ENCODE peak calls at places on chromosomes 7 and 10, in five cellular contexts. U, I, A, X and W are unnamed samples.

GRCh38 chr10:46223626-46224413 is 63.0 kb upstream of the ANTXRL start:
- DNase-seq in A (no peak), U (no peak), X (no peak), I (no peak), W (no peak)

GRCh38 chr7:105006367-105007139 is 7.5 kb upstream of the KMT2E start:
- DNase-seq in U (no peak), X (no peak), A (no peak), I (peak), W (no peak)

GRCh38 chr7:22356010-22356854 is 722 bp downstream of the RAPGEF5 start:
- DNase-seq in X (no peak), A (peak), I (no peak), U (no peak), W (no peak)

GRCh38 chr7:152624218-152624617 is 51.7 kb downstream of the XRCC2 start:
- DNase-seq in I (no peak), A (no peak), X (no peak), U (no peak), W (no peak)

GRCh38 chr10:131644864-131645658 is 255.7 kb upstream of the PPP2R2D start:
- DNase-seq in I (no peak), A (no peak), U (no peak), X (no peak), W (no peak)

GRCh38 chr7:28052933-28053332 is 127.7 kb downstream of the JAZF1 start:
- DNase-seq in U (no peak), I (no peak), X (no peak), A (no peak), W (no peak)

GRCh38 chr10:28951484-28951883 is 274.2 kb downstream of the BAMBI start:
- DNase-seq in U (peak), I (no peak), A (no peak), X (no peak), W (no peak)

GRCh38 chr10:8543361-8544056 is 489.0 kb downstream of the GATA3 start:
- DNase-seq in U (no peak), A (no peak), X (no peak), I (no peak), W (no peak)

GRCh38 chr10:88471909-88472308 is 111.2 kb downstream of the RNLS start:
- DNase-seq in X (peak), U (no peak), A (no peak), I (no peak), W (no peak)

GRCh38 chr10:5381187-5381586 is 16.4 kb downstream of the UCN3 start:
- DNase-seq in U (no peak), A (no peak), X (no peak), I (no peak), W (no peak)

GRCh38 chr10:79207726-79208125 is 139.0 kb downstream of the ZMIZ1 start:
- DNase-seq in X (no peak), A (no peak), U (no peak), I (no peak), W (no peak)

GRCh38 chr10:95482501-95483248 is 78.5 kb downstream of the SORBS1 start:
- DNase-seq in I (no peak), X (no peak), A (no peak), U (no peak), W (no peak)

GRCh38 chr10:80137926-80138325 is 5.4 kb downstream of the PLAC9 start:
- DNase-seq in I (no peak), A (no peak), U (no peak), X (no peak), W (no peak)

GRCh38 chr7:95066736-95067530 is 159.5 kb downstream of the PPP1R9A start:
- DNase-seq in X (no peak), I (no peak), U (no peak), A (peak), W (peak)

GRCh38 chr10:60490013-60490412 is 100.3 kb upstream of the ANK3 start:
- DNase-seq in I (no peak), X (no peak), U (no peak), A (no peak), W (no peak)

GRCh38 chr7:29160080-29160479 is 13.7 kb upstream of the CPVL start:
- DNase-seq in A (no peak), U (no peak), X (no peak), I (no peak), W (no peak)

GRCh38 chr7:138987686-138988085 is 6.5 kb upstream of the KIAA1549 start:
- DNase-seq in A (no peak), X (no peak), I (no peak), U (no peak), W (no peak)

GRCh38 chr7:35908305-35909223 is 107.7 kb downstream of the SEPTIN7 start:
- DNase-seq in A (no peak), X (no peak), I (no peak), U (no peak), W (no peak)

GRCh38 chr10:50326757-50327701 is 75.7 kb upstream of the ASAH2 start:
- DNase-seq in X (no peak), U (no peak), I (peak), A (no peak), W (no peak)

GRCh38 chr10:50516161-50516560 is 107.6 kb downstream of the SGMS1 start:
- DNase-seq in X (no peak), U (no peak), I (no peak), A (no peak), W (no peak)

GRCh38 chr10:132130286-132131265 is 56.2 kb upstream of the DPYSL4 start:
- DNase-seq in X (no peak), U (no peak), I (no peak), A (no peak), W (no peak)

GRCh38 chr7:142872106-142872675 is 13.4 kb downstream of the TRPV6 start:
- DNase-seq in A (no peak), X (no peak), U (no peak), I (no peak), W (no peak)

GRCh38 chr10:48633381-48634197 is 28.7 kb upstream of the ARHGAP22 start:
- DNase-seq in X (no peak), I (no peak), U (no peak), A (no peak), W (no peak)

GRCh38 chr7:128217030-128217805 is 23.9 kb upstream of the LEP start:
- DNase-seq in X (no peak), A (no peak), U (no peak), I (peak), W (peak)
- TF ChIP-seq CHD2 in X (no peak), A (no peak), U (no peak), I (no peak), W (no peak)

DNA sequence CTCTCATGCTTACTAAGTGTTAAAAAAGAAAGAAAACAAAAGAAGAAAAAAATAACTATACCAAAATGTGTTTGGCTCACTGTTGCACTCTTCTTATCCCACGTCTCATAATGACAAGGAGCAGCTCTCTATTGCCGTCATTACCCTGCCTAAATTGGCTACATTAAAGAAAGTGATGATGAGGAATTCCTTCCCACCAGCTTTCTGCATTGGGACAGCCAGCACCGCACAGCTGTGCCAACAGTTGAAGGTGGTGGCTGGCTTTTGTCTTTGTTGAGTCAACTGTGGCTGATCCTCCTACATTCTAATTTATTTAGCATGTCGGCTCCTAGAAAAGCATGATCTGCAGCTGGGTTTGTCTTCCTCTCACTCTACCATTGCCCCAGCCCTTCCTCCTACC is 751.8 kb downstream of the KCNMA1 start:
- DNase-seq in I (no peak), U (no peak), A (no peak), X (no peak), W (no peak)
- TF ChIP-seq EP300 in I (no peak), U (no peak), A (no peak), X (no peak), W (no peak)

DNA sequence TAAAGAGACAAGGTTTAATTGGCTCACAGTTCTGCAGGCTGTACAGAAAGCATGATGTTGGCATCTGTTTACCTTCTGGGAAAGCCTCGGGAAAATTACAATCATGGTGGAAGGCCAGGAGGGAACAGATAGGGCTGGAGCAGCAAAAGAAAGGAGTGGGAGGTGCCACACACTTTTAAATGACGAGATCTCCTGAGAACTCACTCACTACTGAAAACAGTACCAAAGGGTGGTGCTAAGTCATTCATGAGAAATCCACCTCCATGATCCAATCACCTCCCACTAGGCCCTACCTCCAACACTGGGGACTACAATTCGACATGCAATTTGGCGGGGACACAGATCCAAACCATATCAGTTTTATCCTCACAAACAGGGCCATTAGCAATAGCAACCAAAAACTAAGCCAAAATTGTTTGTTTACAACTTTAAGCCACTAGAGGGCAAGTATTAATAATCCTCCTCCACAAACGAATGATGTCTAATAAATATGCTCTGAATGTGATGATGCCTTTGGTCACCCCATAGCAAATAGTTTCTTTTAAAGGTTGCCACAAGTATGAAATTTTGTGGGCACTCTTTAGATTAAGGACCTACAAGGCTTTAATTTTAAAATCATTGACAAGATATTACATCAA is 129.2 kb upstream of the NRBF2 start:
- DNase-seq in U (no peak), I (no peak), X (no peak), A (no peak), W (no peak)
- TF ChIP-seq CEBPB in U (no peak), I (no peak), X (no peak), A (no peak), W (no peak)

GRCh38 chr7:129611246-129612111 is at the start of gene NRF1:
- DNase-seq in I (peak), U (peak), X (no peak), A (peak), W (peak)

GRCh38 chr7:129613016-129613337 is 1.5 kb downstream of the NRF1 start:
- DNase-seq in I (no peak), U (no peak), A (no peak), X (no peak), W (no peak)

GRCh38 chr7:129609666-129610065 is 1.9 kb upstream of the NRF1 start:
- DNase-seq in X (no peak), I (no peak), A (no peak), U (no peak), W (no peak)

GRCh38 chr7:129612112-129613015 is 844 bp downstream of the NRF1 start:
- DNase-seq in U (no peak), I (peak), X (no peak), A (no peak), W (peak)

DNA sequence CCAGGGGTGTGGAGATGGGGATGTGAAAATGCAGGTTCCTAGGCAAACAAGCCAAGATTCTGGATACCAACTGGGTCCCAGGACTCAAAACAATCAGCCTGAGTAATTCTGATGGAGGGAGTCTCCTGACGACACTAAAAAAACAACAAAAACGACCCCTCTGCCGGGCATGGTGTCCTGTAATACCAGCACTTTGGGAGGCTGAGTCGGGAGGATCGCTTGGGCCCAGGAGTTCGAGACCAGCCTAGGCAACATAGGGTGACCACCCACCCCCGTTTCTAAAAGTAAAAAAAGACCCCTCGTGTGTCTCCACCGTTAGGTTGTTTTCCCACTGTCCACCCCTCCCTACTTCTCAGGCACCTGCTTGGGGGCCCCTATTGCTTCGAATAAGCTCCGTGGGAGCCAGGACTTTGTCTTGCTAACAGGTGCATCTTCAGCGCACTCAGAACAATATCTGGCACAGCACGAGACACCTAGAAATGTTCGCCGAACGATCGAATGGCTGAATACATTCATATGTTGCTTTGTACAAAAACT is 743 bp upstream of the NRF1 start:
- DNase-seq in U (no peak), I (peak), X (no peak), A (no peak), W (no peak)
- TF ChIP-seq CHD2 in U (no peak), I (no peak), X (no peak), A (no peak), W (no peak)

DNA sequence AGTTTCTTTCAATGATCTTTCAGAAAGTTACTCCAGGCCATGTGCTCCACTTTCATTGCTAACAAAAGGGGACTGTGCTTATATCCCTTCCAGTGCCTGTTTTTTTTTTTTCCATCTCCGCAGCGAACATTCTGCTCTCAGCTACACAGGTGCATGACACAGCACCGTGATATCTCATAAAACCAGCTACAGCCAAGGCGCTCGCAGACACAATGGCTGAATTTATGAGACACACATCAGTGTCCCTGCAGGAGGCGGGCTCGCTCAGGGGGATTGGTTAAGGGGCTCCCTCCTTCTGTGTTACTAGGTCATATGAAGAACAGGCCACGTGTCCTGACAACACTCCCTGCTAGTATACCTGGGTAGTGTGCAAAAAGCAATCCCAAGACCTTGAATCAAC is 245.5 kb downstream of the SKAP2 start:
- DNase-seq in U (no peak), I (peak), X (no peak), A (no peak), W (no peak)
- TF ChIP-seq EP300 in U (no peak), I (peak), X (no peak), A (no peak), W (no peak)

DNA sequence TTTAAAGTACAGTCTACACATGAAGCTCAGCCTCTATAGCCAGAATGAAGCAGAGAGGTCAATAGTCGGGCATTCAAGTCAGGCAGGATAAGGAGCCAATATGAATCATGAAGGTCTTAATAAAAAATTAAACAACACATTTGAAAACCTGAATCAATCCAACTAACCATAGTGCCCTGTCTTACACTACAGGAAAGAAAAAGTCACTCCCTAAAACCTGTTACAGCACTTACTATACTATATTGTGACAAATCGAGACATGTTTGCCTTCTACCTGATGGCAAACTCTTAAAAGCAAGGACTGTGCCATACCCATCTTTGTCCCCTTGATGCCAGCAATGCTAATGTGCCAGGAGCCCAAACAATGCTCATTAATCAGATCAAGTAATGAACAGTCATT is 117.6 kb downstream of the HTR7 start:
- DNase-seq in X (no peak), U (no peak), I (no peak), A (no peak), W (no peak)
- TF ChIP-seq CEBPB in X (no peak), U (no peak), I (no peak), A (no peak), W (no peak)

GRCh38 chr7:128032605-128033235 is 1.5 kb upstream of the LRRC4 start:
- DNase-seq in I (no peak), A (no peak), U (no peak), X (no peak), W (no peak)

GRCh38 chr7:128029405-128029995 is 1.7 kb downstream of the LRRC4 start:
- DNase-seq in I (no peak), A (no peak), X (no peak), U (no peak), W (no peak)

GRCh38 chr7:128031901-128032604 is 816 bp upstream of the LRRC4 start:
- DNase-seq in I (no peak), A (no peak), U (no peak), X (no peak), W (no peak)

GRCh38 chr7:128030263-128030998 is 806 bp downstream of the LRRC4 start:
- DNase-seq in A (no peak), X (no peak), I (no peak), U (no peak), W (no peak)

DNA sequence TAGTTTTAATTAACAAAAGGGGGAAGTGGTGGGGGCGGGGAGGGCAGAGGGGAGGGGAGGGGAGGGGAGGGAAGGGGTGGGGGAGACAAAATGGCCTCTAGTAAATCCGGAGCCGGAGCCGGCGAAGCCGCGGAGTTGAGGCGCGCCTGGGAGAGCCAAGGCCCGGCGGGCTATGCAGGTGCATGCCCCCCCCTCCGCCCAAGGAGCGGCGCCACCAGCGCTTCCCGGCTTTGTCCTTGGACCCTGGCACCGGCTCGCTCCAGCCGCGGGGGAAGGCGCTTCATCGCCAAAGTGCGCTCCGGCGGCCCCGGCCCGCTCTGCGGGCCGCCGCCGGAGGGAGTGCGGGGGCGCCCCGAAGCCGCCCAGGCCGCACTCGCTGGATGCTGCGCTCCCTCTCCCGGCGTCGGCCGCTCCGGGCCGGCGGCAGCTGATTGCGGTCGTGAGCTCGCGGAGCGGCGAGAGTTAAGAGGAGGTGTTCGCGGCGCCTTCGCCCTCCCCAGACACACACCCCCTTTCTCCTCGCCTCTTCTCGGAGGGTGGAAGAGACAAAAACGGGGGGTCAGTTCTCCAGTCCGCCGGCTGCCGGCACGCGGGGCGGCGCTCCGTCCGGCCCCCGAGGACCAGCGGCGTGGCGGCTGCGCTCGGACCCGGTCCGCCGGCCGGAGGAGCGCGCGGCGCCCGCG is at the start of gene LRRC4:
- DNase-seq in A (no peak), U (no peak), X (no peak), I (no peak), W (no peak)
- TF ChIP-seq CHD2 in A (no peak), U (no peak), X (no peak), I (no peak), W (no peak)